ENCODE peak calls at places on chromosomes 1 and 21, in five cellular contexts. H, I, D, M and L are unnamed samples.

GRCh38 chr1:86866665-86867064 is 47.3 kb downstream of the SELENOF start:
- DNase-seq in M (no peak), H (no peak), I (peak; percentile 87), D (no peak), L (no peak)

GRCh38 chr21:32496536-32496935 is 84.0 kb downstream of the EVA1C start:
- DNase-seq in D (no peak), H (no peak), M (peak; percentile 50), I (no peak), L (peak; percentile 7)

GRCh38 chr21:33477066-33477465 is 2.7 kb downstream of the TMEM50B start:
- DNase-seq in M (no peak), I (no peak), H (no peak), D (no peak), L (no peak)

GRCh38 chr1:27591622-27592021 is 12.3 kb downstream of the AHDC1 start:
- DNase-seq in I (peak; percentile 38), H (no peak), M (no peak), D (no peak), L (no peak)

GRCh38 chr1:77347646-77348045 is 65.8 kb downstream of the AK5 start:
- DNase-seq in H (no peak), D (no peak), M (no peak), I (peak; percentile 89), L (no peak)

GRCh38 chr1:165116732-165117131 is 239.8 kb downstream of the LMX1A start:
- DNase-seq in H (no peak), D (no peak), I (peak; percentile 56), M (no peak), L (no peak)

GRCh38 chr1:240720891-240721450 is 109.0 kb upstream of the GREM2 start:
- DNase-seq in D (no peak), M (no peak), I (no peak), H (no peak), L (no peak)

GRCh38 chr1:180581635-180582039 is 22.9 kb downstream of the OVAAL start:
- DNase-seq in D (no peak), M (no peak), H (no peak), I (peak; percentile 82), L (no peak)

GRCh38 chr1:217528271-217528670 is 102.6 kb downstream of the GPATCH2 start:
- DNase-seq in M (no peak), H (no peak), D (no peak), I (peak; percentile 77), L (no peak)

GRCh38 chr1:30047576-30047975 is 675.8 kb downstream of the MATN1 start:
- DNase-seq in I (no peak), H (no peak), M (no peak), D (no peak), L (no peak)

GRCh38 chr1:55039342-55040082 is at the start of gene PCSK9:
- DNase-seq in I (no peak), H (peak; percentile 71), D (no peak), M (no peak), L (no peak)

GRCh38 chr1:119647734-119648619 is at the start of gene ZNF697:
- DNase-seq in I (peak; percentile 98), M (peak; percentile 98), H (peak; percentile 97), D (no peak), L (peak; percentile 98)

GRCh38 chr1:112672842-112673241 is 1.6 kb upstream of the MOV10 start:
- DNase-seq in D (no peak), I (no peak), H (no peak), M (no peak), L (no peak)

GRCh38 chr1:77047978-77048614 is 171.1 kb downstream of the PIGK start:
- DNase-seq in M (no peak), D (no peak), H (no peak), I (no peak), L (no peak)

GRCh38 chr1:65469889-65470340 is 49.4 kb downstream of the LEPR start:
- DNase-seq in M (no peak), H (no peak), I (peak; percentile 32), D (no peak), L (no peak)

DNA sequence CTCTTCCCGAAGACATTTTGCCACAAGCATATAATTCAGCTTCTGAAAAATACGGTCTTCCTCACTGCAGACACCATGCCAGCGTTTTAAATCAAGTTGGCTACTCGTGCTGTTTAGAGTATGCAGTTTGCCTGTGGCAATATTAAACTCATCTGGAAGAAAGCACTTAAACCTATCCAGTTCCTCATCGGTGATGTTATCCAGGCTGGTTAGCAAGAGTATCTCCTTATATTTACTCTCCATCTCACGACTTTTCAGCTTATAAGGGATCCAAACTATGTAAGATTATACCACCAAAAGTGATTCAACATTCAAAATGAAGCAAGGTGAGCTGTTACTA is 9.7 kb upstream of the IFI16 start:
- DNase-seq in M (no peak), H (no peak), D (no peak), I (no peak), L (no peak)
- H3K27ac ChIP-seq in M (peak overlapping the region; percentile 74), H (peak overlapping the region; percentile 82), D (no peak overlapping the region), I (peak overlapping the region; percentile 93), L (peak overlapping the region; percentile 92)

GRCh38 chr1:150227228-150227627 is 8.7 kb downstream of the ANP32E start:
- DNase-seq in H (no peak), I (no peak), M (no peak), D (no peak), L (no peak)

GRCh38 chr1:150221552-150221951 is 14.4 kb downstream of the ANP32E start:
- DNase-seq in H (no peak), M (no peak), I (peak; percentile 46), D (no peak), L (no peak)

GRCh38 chr1:150226486-150226885 is 9.4 kb downstream of the ANP32E start:
- DNase-seq in H (no peak), M (no peak), D (no peak), I (no peak), L (no peak)

GRCh38 chr1:150225546-150225945 is 10.4 kb downstream of the ANP32E start:
- DNase-seq in H (no peak), M (no peak), I (no peak), D (no peak), L (no peak)
- H3K27ac ChIP-seq in H (no peak overlapping the region), M (no peak overlapping the region), I (no peak overlapping the region), D (no peak overlapping the region), L (no peak overlapping the region)

GRCh38 chr1:17206196-17206595 is 1.3 kb downstream of the PADI1 start:
- DNase-seq in M (no peak), I (no peak), D (no peak), H (peak; percentile 10), L (peak; percentile 46)
- H3K27ac ChIP-seq in M (no peak overlapping the region), I (no peak overlapping the region), D (no peak overlapping the region), H (no peak overlapping the region), L (no peak overlapping the region)

GRCh38 chr1:210412240-210412639 is 83.5 kb downstream of the HHAT start:
- DNase-seq in M (no peak), I (no peak), H (no peak), D (no peak), L (no peak)
- H3K27ac ChIP-seq in M (no peak overlapping the region), I (no peak overlapping the region), H (no peak overlapping the region), D (no peak overlapping the region), L (no peak overlapping the region)

GRCh38 chr1:94580367-94581115 is 39.0 kb upstream of the F3 start:
- DNase-seq in M (no peak), D (no peak), H (no peak), I (peak; percentile 45), L (no peak)

GRCh38 chr1:94582578-94582977 is 41.0 kb upstream of the F3 start:
- DNase-seq in D (no peak), I (no peak), H (no peak), M (no peak), L (no peak)

GRCh38 chr1:94579876-94580294 is 38.3 kb upstream of the F3 start:
- DNase-seq in I (peak; percentile 98), H (no peak), D (no peak), M (peak; percentile 55), L (no peak)

DNA sequence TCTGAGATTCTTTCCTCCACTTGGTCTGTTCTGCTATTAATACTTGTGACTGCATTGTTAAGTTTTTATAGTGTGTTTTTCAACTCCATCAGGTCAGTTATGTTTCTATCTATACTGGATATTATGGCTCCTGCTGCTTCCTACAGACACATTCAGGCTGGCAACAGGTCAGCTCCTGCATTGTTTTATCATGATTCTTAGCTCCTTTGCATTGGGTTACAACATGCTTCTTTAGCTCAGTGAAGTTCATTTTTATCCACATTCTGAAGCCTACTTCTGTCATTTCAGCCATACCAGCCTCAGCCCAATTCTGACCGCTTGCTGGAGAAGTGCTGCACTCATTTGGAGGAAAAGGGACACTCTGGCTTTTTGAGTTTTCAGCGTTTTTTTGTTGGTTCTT is 37.3 kb upstream of the F3 start:
- DNase-seq in H (no peak), D (no peak), M (no peak), I (peak; percentile 72), L (no peak)
- H3K27ac ChIP-seq in H (no peak overlapping the region), D (no peak overlapping the region), M (no peak overlapping the region), I (peak overlapping the region; percentile 94), L (no peak overlapping the region)

GRCh38 chr1:72184099-72184695 is 98.1 kb downstream of the NEGR1 start:
- DNase-seq in I (no peak), M (no peak), H (no peak), D (no peak), L (no peak)
- H3K27ac ChIP-seq in I (no peak overlapping the region), M (no peak overlapping the region), H (no peak overlapping the region), D (no peak overlapping the region), L (no peak overlapping the region)